ENCODE peak calls at places on chromosome 4, in seven cellular contexts. One of them, this sample, is unnamed.

GRCh38 chr4:98746530-98746929 is 88.1 kb upstream of the TSPAN5 start:
- DNase-seq in naive thymus-derived CD8-positive, alpha-beta T cell: no peak
- DNase-seq in hepatocyte: no peak
- DNase-seq in fibroblast of pulmonary artery: peak
- DNase-seq in GM06990: no peak
- DNase-seq in NCI-H345: no peak
- DNase-seq in astrocyte: peak
- DNase-seq in this sample: peak

GRCh38 chr4:70901607-70901983 is 574 bp upstream of the MOB1B start:
- DNase-seq in naive thymus-derived CD8-positive, alpha-beta T cell: no peak
- DNase-seq in hepatocyte: no peak
- DNase-seq in fibroblast of pulmonary artery: no peak
- DNase-seq in GM06990: no peak
- DNase-seq in NCI-H345: no peak
- DNase-seq in astrocyte: no peak
- DNase-seq in this sample: no peak

GRCh38 chr4:84892950-84893349 is 73.5 kb downstream of the WDFY3 start:
- DNase-seq in naive thymus-derived CD8-positive, alpha-beta T cell: no peak
- DNase-seq in hepatocyte: no peak
- DNase-seq in fibroblast of pulmonary artery: no peak
- DNase-seq in GM06990: no peak
- DNase-seq in NCI-H345: no peak
- DNase-seq in astrocyte: no peak
- DNase-seq in this sample: no peak

GRCh38 chr4:176191974-176192373 is 3.4 kb downstream of the SPATA4 start:
- DNase-seq in naive thymus-derived CD8-positive, alpha-beta T cell: no peak
- DNase-seq in hepatocyte: no peak
- DNase-seq in fibroblast of pulmonary artery: no peak
- DNase-seq in GM06990: no peak
- DNase-seq in NCI-H345: peak
- DNase-seq in astrocyte: peak
- DNase-seq in this sample: peak

GRCh38 chr4:110005461-110006056 is 92.9 kb downstream of the EGF start:
- DNase-seq in naive thymus-derived CD8-positive, alpha-beta T cell: peak
- DNase-seq in hepatocyte: peak
- DNase-seq in fibroblast of pulmonary artery: peak
- DNase-seq in GM06990: peak
- DNase-seq in NCI-H345: peak
- DNase-seq in astrocyte: peak
- DNase-seq in this sample: peak

GRCh38 chr4:10179957-10180602 is 63.5 kb upstream of the WDR1 start:
- DNase-seq in naive thymus-derived CD8-positive, alpha-beta T cell: no peak
- DNase-seq in hepatocyte: no peak
- DNase-seq in fibroblast of pulmonary artery: peak
- DNase-seq in GM06990: no peak
- DNase-seq in NCI-H345: no peak
- DNase-seq in astrocyte: no peak
- DNase-seq in this sample: peak

GRCh38 chr4:24952667-24953066 is 39.8 kb upstream of the CCDC149 start:
- DNase-seq in naive thymus-derived CD8-positive, alpha-beta T cell: no peak
- DNase-seq in hepatocyte: no peak
- DNase-seq in fibroblast of pulmonary artery: no peak
- DNase-seq in GM06990: no peak
- DNase-seq in NCI-H345: no peak
- DNase-seq in astrocyte: no peak
- DNase-seq in this sample: no peak

GRCh38 chr4:76307670-76308014 is 1.1 kb downstream of the STBD1 start:
- DNase-seq in naive thymus-derived CD8-positive, alpha-beta T cell: no peak
- DNase-seq in hepatocyte: peak
- DNase-seq in fibroblast of pulmonary artery: no peak
- DNase-seq in GM06990: no peak
- DNase-seq in NCI-H345: no peak
- DNase-seq in astrocyte: no peak
- DNase-seq in this sample: no peak

GRCh38 chr4:121072836-121073362 is 564 bp upstream of the NDNF start:
- DNase-seq in naive thymus-derived CD8-positive, alpha-beta T cell: peak
- DNase-seq in hepatocyte: peak
- DNase-seq in fibroblast of pulmonary artery: no peak
- DNase-seq in GM06990: peak
- DNase-seq in NCI-H345: peak
- DNase-seq in astrocyte: no peak
- DNase-seq in this sample: no peak

GRCh38 chr4:101813604-101814003 is 23.1 kb downstream of the BANK1 start:
- DNase-seq in naive thymus-derived CD8-positive, alpha-beta T cell: no peak
- DNase-seq in hepatocyte: no peak
- DNase-seq in fibroblast of pulmonary artery: no peak
- DNase-seq in GM06990: no peak
- DNase-seq in NCI-H345: no peak
- DNase-seq in astrocyte: no peak
- DNase-seq in this sample: no peak

GRCh38 chr4:95255396-95256107 is 293.2 kb downstream of the UNC5C start:
- DNase-seq in naive thymus-derived CD8-positive, alpha-beta T cell: no peak
- DNase-seq in hepatocyte: peak
- DNase-seq in fibroblast of pulmonary artery: peak
- DNase-seq in GM06990: no peak
- DNase-seq in NCI-H345: no peak
- DNase-seq in astrocyte: peak
- DNase-seq in this sample: peak